ENCODE peak calls at places on chromosomes 1 and 21, in nine cellular contexts. W is colonic mucosa; O is RPMI7951; M is memory B cell; C is RWPE1; V is fibroblast of mammary gland; E is CD8-positive, alpha-beta memory T cell; J is EH; B is endothelial cell of umbilical vein. I is an unnamed sample.

GRCh38 chr1:100299521-100300222 is 33.7 kb downstream of the RTCA start:
- DNase-seq in W (no peak), O (no peak), M (no peak), C (no peak), V (no peak), E (no peak), J (no peak), B (no peak), I (no peak)

GRCh38 chr21:38067086-38067739 is 151.0 kb upstream of the KCNJ6 start:
- DNase-seq in W (no peak), O (no peak), M (no peak), C (no peak), V (peak), E (no peak), J (no peak), B (no peak), I (no peak)

GRCh38 chr1:153659175-153659534 is 652 bp downstream of the SNAPIN start:
- DNase-seq in W (no peak), O (no peak), M (no peak), C (no peak), V (no peak), E (no peak), J (no peak), B (no peak), I (no peak)

GRCh38 chr1:95309031-95309459 is 75.0 kb downstream of the RWDD3 start:
- DNase-seq in W (no peak), O (peak), M (no peak), C (peak), V (peak), E (no peak), J (peak), B (no peak), I (no peak)

GRCh38 chr1:175839678-175840669 is 96.6 kb upstream of the TNR start:
- DNase-seq in W (peak), O (peak), M (no peak), C (peak), V (no peak), E (no peak), J (peak), B (peak), I (peak)

GRCh38 chr1:90488451-90488850 is 228.7 kb downstream of the BARHL2 start:
- DNase-seq in W (no peak), O (peak), M (no peak), C (no peak), V (peak), E (no peak), J (peak), B (no peak), I (no peak)

GRCh38 chr1:157124855-157125254 is 13.3 kb downstream of the ETV3 start:
- DNase-seq in W (no peak), O (no peak), M (no peak), C (no peak), V (no peak), E (no peak), J (no peak), B (no peak), I (no peak)

GRCh38 chr1:31511848-31512615 is 64.3 kb upstream of the TINAGL1 start:
- DNase-seq in W (no peak), O (no peak), M (no peak), C (no peak), V (no peak), E (no peak), J (no peak), B (no peak), I (peak)

GRCh38 chr1:226404063-226404903 is 3.6 kb downstream of the PARP1 start:
- DNase-seq in W (no peak), O (no peak), M (no peak), C (no peak), V (peak), E (no peak), J (peak), B (no peak), I (no peak)

GRCh38 chr1:217673387-217673786 is 42.2 kb downstream of the SPATA17 start:
- DNase-seq in W (no peak), O (no peak), M (no peak), C (no peak), V (no peak), E (no peak), J (no peak), B (no peak), I (no peak)

GRCh38 chr1:39720094-39720999 is 18.3 kb upstream of the PPIE start:
- DNase-seq in W (no peak), O (peak), M (no peak), C (peak), V (peak), E (no peak), J (peak), B (peak), I (peak)

GRCh38 chr1:244012232-244012631 is 38.9 kb upstream of the ZBTB18 start:
- DNase-seq in W (no peak), O (peak), M (no peak), C (peak), V (peak), E (no peak), J (peak), B (peak), I (no peak)

GRCh38 chr1:20702416-20702815 is 15.4 kb downstream of the KIF17 start:
- DNase-seq in W (no peak), O (peak), M (no peak), C (no peak), V (peak), E (no peak), J (peak), B (no peak), I (no peak)

GRCh38 chr1:70039485-70039884 is 165.9 kb downstream of the LRRC40 start:
- DNase-seq in W (no peak), O (no peak), M (no peak), C (no peak), V (no peak), E (no peak), J (no peak), B (no peak), I (no peak)

I was measured in small intestine.